ENCODE peak calls at places on chromosomes 16 and 17, in eight cellular contexts. T is AG09309, Q is cardiac fibroblast, A is left lung, H is AG04450, C is WERI-Rb-1, S is body of pancreas, I is brain microvascular endothelial cell. K is an unnamed sample.

GRCh38 chr17:57706761-57707160 is 38.3 kb downstream of the CCDC182 start:
- DNase-seq in T (no peak), Q (no peak), A (no peak), H (no peak), C (no peak), S (no peak), I (no peak), K (no peak)

GRCh38 chr17:44921122-44921882 is 6.0 kb upstream of the GFAP start:
- DNase-seq in T (no peak), Q (no peak), A (peak), H (no peak), C (peak), S (peak), I (no peak), K (no peak)

GRCh38 chr17:76095943-76096342 is 7.6 kb downstream of the EXOC7 start:
- DNase-seq in T (no peak), Q (no peak), A (no peak), H (no peak), C (no peak), S (no peak), I (no peak), K (no peak)

GRCh38 chr16:1863681-1864460 is 8.1 kb downstream of the MEIOB start:
- DNase-seq in T (peak), Q (peak), A (no peak), H (no peak), C (no peak), S (peak), I (no peak), K (no peak)

GRCh38 chr17:46181940-46182339 is 11.3 kb downstream of the KANSL1 start:
- DNase-seq in T (no peak), Q (no peak), A (no peak), H (no peak), C (no peak), S (no peak), I (no peak), K (no peak)

GRCh38 chr17:77696151-77696719 is 262.3 kb upstream of the TNRC6C start:
- DNase-seq in T (no peak), Q (no peak), A (no peak), H (no peak), C (peak), S (no peak), I (no peak), K (no peak)

GRCh38 chr16:66600484-66600883 is 4.0 kb upstream of the CMTM3 start:
- DNase-seq in T (no peak), Q (no peak), A (no peak), H (no peak), C (no peak), S (no peak), I (no peak), K (peak)

GRCh38 chr17:16007439-16007838 is 7.8 kb downstream of the TTC19 start:
- DNase-seq in T (no peak), Q (no peak), A (no peak), H (no peak), C (no peak), S (no peak), I (no peak), K (no peak)

DNA sequence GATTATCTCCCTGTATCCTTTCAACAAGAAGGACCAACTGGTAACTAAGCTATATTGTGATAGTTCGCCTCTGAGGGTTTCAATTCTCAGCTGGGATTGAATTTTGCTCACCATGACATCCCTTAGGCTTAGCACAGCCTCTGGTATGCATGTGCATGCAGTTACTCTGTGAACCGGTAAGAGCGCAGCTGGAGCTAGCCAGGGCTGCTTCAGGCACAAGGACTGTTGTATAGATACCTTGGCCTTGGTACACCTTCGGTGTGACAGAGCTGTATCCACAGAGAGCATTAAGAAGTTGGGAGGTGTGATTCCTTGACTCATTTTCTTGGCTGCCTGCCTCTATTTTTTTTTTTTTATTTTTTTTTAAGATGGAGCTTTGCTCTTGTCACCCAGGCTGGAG is 2.3 kb upstream of the NUTF2 start:
- DNase-seq in T (no peak), Q (peak), A (no peak), H (no peak), C (no peak), S (no peak), I (no peak), K (no peak)
- TF ChIP-seq CTCF in T (no peak), Q (peak), A (no peak), H (no peak), C (no peak), S (no peak), I (no peak), K (no peak)

DNA sequence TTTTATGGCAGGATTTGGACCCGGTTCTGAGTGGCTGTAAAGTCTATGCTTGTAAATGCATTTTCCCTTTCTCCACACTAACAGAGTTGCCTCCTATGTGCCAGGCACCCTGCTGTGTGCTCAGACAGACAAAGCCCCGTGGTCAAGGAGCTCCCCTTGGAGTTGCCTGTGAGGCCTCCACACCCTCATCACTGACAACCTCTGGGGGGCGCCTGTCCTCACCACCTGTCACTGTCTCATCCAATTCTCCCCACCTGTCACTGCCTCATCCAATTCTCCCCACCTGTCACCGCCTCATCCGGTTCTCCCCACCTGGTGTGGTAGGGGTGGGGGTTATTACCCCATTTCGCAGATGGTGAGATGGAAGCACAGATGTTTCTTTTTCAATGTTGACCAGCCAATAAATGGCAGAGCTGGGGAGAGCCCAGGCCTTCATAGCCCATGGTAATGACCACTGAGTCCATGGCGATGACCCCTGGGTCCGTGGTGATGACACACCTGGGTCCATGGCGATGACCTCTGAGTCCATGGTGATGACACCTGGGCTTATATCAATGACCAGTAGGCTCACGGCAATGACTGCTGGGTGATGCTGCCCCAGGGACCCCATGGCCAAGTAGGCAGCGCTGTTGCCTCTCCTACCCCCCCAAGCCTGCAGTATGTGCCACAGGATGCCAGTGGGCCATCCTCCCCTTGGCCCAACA is 150.1 kb downstream of the IRF8 start:
- DNase-seq in T (no peak), Q (no peak), A (peak), H (no peak), C (peak), S (no peak), I (no peak), K (no peak)
- TF ChIP-seq CTCF in T (no peak), Q (no peak), A (no peak), H (no peak), C (no peak), S (no peak), I (no peak), K (no peak)

GRCh38 chr17:82107341-82107860 is 9.4 kb upstream of the FASN start:
- DNase-seq in T (no peak), Q (no peak), A (no peak), H (no peak), C (peak), S (peak), I (no peak), K (no peak)
- TF ChIP-seq CTCF in T (peak), Q (peak), A (no peak), H (peak), C (peak), S (peak), I (peak), K (peak)

DNA sequence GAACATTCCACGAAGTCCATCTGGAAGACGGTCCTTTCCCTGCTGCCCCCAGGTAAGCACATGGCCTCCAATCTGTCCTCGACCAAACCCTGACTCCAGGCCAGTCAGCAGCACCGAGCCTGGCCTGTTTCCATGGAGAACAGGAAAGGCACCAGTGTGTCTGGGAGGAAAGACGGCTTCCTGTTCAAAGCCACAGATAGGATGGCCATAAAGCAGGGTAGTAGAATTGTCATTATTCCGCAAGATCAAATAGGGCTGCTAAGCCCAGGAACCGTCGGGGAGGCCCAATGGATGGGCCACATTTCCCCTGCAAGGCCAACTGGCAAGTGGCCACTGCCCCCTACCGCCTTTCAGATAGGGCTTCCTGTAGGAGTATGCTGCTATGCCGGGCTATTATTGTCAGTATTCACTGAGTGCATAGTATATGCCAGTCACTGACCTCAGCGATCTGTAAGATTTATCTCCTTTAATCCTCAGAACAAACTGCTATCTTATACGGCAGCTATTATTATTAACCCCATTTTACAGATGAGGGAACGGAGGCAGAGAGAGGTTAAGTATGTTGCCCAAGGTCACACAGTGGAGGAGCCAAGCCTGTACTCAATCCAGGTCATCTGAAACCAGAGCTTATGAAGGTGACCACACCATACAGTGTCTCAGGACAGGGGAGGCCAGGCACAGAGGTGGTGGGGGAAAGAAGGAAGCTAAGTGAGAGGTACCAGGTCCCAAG is 23.0 kb upstream of the PLCG2 start:
- DNase-seq in T (no peak), Q (peak), A (no peak), H (no peak), C (no peak), S (no peak), I (no peak), K (no peak)
- TF ChIP-seq CTCF in T (no peak), Q (no peak), A (no peak), H (no peak), C (no peak), S (no peak), I (no peak), K (peak)

GRCh38 chr16:27366687-27367462 is 35.1 kb upstream of the IL21R start:
- DNase-seq in T (no peak), Q (peak), A (no peak), H (no peak), C (no peak), S (no peak), I (no peak), K (no peak)

GRCh38 chr16:27367463-27368357 is 34.3 kb upstream of the IL21R start:
- DNase-seq in T (no peak), Q (peak), A (peak), H (peak), C (peak), S (peak), I (peak), K (peak)

GRCh38 chr16:27370318-27370717 is 31.7 kb upstream of the IL21R start:
- DNase-seq in T (no peak), Q (no peak), A (no peak), H (no peak), C (no peak), S (no peak), I (no peak), K (no peak)

GRCh38 chr16:27369806-27370205 is 32.2 kb upstream of the IL21R start:
- DNase-seq in T (no peak), Q (peak), A (no peak), H (peak), C (no peak), S (no peak), I (peak), K (no peak)

DNA sequence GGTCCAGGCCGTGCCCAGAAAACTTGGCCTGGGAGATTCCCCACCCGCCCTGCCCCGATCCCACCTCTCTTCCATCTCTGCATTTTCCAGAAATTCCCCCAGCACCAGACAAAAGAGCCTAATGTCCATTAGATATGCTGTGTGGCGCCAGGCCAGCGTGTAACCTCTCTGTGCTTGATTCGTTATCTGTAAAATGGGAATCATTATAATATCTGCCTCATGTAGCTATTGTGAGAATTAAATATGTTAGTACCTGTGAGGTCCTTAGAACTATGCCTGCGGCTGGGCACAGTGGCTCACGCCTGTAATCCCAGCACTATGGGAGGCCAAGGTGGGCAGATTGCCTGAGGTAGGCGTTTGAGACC is 33.6 kb upstream of the IL21R start:
- DNase-seq in T (no peak), Q (no peak), A (no peak), H (no peak), C (no peak), S (no peak), I (no peak), K (no peak)
- TF ChIP-seq CTCF in T (no peak), Q (no peak), A (peak), H (no peak), C (no peak), S (no peak), I (no peak), K (peak)

GRCh38 chr16:57949013-57949412 is 21.9 kb downstream of the CNGB1 start:
- DNase-seq in T (no peak), Q (no peak), A (no peak), H (no peak), C (no peak), S (no peak), I (no peak), K (no peak)
- TF ChIP-seq CTCF in T (no peak), Q (no peak), A (no peak), H (no peak), C (no peak), S (no peak), I (no peak), K (no peak)

GRCh38 chr17:49555495-49556018 is 20.1 kb upstream of the NXPH3 start:
- DNase-seq in T (no peak), Q (no peak), A (no peak), H (no peak), C (no peak), S (no peak), I (no peak), K (no peak)
- TF ChIP-seq CTCF in T (no peak), Q (no peak), A (no peak), H (no peak), C (no peak), S (no peak), I (no peak), K (no peak)

GRCh38 chr17:81693491-81694360 is 9.4 kb upstream of the MRPL12 start:
- DNase-seq in T (no peak), Q (no peak), A (no peak), H (no peak), C (no peak), S (no peak), I (no peak), K (no peak)
- TF ChIP-seq CTCF in T (no peak), Q (no peak), A (no peak), H (no peak), C (peak), S (no peak), I (peak), K (no peak)

K was measured in CD14-positive monocyte.